ENCODE peak calls at places on chromosomes 2 and 18, in nine cellular contexts. One of them, this sample, is unnamed.

GRCh38 chr2:8587920-8588830 is 93.7 kb upstream of the ID2 start:
- DNase-seq in epithelial cell of esophagus: no peak
- DNase-seq in NCI-H1417: no peak
- DNase-seq in NCI-H1694 treated with DMSO at 0.1 percent for 48 hours: no peak
- DNase-seq in activated naive CD4-positive, alpha-beta T cell: no peak
- DNase-seq in HEK293T: no peak
- DNase-seq in EH: no peak
- DNase-seq in cardiac fibroblast: no peak
- DNase-seq in central memory CD4-positive, alpha-beta T cell: peak
- DNase-seq in this sample: no peak

GRCh38 chr2:31213063-31213882 is 4.0 kb downstream of the CAPN14 start:
- DNase-seq in HEK293T: no peak
- DNase-seq in epithelial cell of esophagus: peak
- DNase-seq in cardiac fibroblast: peak
- DNase-seq in activated naive CD4-positive, alpha-beta T cell: no peak
- DNase-seq in central memory CD4-positive, alpha-beta T cell: no peak
- DNase-seq in NCI-H1694 treated with DMSO at 0.1 percent for 48 hours: no peak
- DNase-seq in NCI-H1417: no peak
- DNase-seq in EH: no peak
- DNase-seq in this sample: no peak

GRCh38 chr18:12968115-12968514 is 20.3 kb downstream of the SEH1L start:
- DNase-seq in HEK293T: no peak
- DNase-seq in central memory CD4-positive, alpha-beta T cell: no peak
- DNase-seq in EH: no peak
- DNase-seq in NCI-H1694 treated with DMSO at 0.1 percent for 48 hours: no peak
- DNase-seq in epithelial cell of esophagus: no peak
- DNase-seq in NCI-H1417: no peak
- DNase-seq in cardiac fibroblast: no peak
- DNase-seq in activated naive CD4-positive, alpha-beta T cell: no peak
- DNase-seq in this sample: no peak

GRCh38 chr2:128630974-128631697 is 312.5 kb upstream of the HS6ST1 start:
- DNase-seq in EH: no peak
- DNase-seq in epithelial cell of esophagus: no peak
- DNase-seq in cardiac fibroblast: no peak
- DNase-seq in activated naive CD4-positive, alpha-beta T cell: no peak
- DNase-seq in NCI-H1417: no peak
- DNase-seq in central memory CD4-positive, alpha-beta T cell: no peak
- DNase-seq in HEK293T: no peak
- DNase-seq in NCI-H1694 treated with DMSO at 0.1 percent for 48 hours: no peak
- DNase-seq in this sample: no peak

GRCh38 chr2:138787053-138787666 is 7.0 kb upstream of the NXPH2 start:
- DNase-seq in HEK293T: peak
- DNase-seq in epithelial cell of esophagus: peak
- DNase-seq in EH: peak
- DNase-seq in central memory CD4-positive, alpha-beta T cell: no peak
- DNase-seq in NCI-H1417: peak
- DNase-seq in cardiac fibroblast: peak
- DNase-seq in NCI-H1694 treated with DMSO at 0.1 percent for 48 hours: peak
- DNase-seq in activated naive CD4-positive, alpha-beta T cell: no peak
- DNase-seq in this sample: peak

GRCh38 chr2:191051177-191051576 is 37.2 kb upstream of the STAT1 start:
- DNase-seq in epithelial cell of esophagus: no peak
- DNase-seq in NCI-H1417: no peak
- DNase-seq in activated naive CD4-positive, alpha-beta T cell: no peak
- DNase-seq in cardiac fibroblast: no peak
- DNase-seq in central memory CD4-positive, alpha-beta T cell: no peak
- DNase-seq in NCI-H1694 treated with DMSO at 0.1 percent for 48 hours: no peak
- DNase-seq in EH: no peak
- DNase-seq in HEK293T: no peak
- DNase-seq in this sample: peak

GRCh38 chr18:23458830-23459529 is 5.9 kb downstream of the RIOK3 start:
- DNase-seq in epithelial cell of esophagus: no peak
- DNase-seq in central memory CD4-positive, alpha-beta T cell: no peak
- DNase-seq in activated naive CD4-positive, alpha-beta T cell: no peak
- DNase-seq in NCI-H1694 treated with DMSO at 0.1 percent for 48 hours: no peak
- DNase-seq in EH: no peak
- DNase-seq in cardiac fibroblast: no peak
- DNase-seq in NCI-H1417: no peak
- DNase-seq in HEK293T: no peak
- DNase-seq in this sample: no peak

GRCh38 chr2:118881490-118882129 is 34.2 kb upstream of the EN1 start:
- DNase-seq in central memory CD4-positive, alpha-beta T cell: peak
- DNase-seq in HEK293T: peak
- DNase-seq in NCI-H1694 treated with DMSO at 0.1 percent for 48 hours: peak
- DNase-seq in NCI-H1417: peak
- DNase-seq in activated naive CD4-positive, alpha-beta T cell: peak
- DNase-seq in cardiac fibroblast: peak
- DNase-seq in epithelial cell of esophagus: peak
- DNase-seq in EH: peak
- DNase-seq in this sample: peak